ENCODE peak calls at places on chromosome 7, in eight cellular contexts. F is OCI-LY7; B is CD4-positive, alpha-beta T cell; X is ascending aorta; N is CD8-positive, alpha-beta T cell; U is CD8-positive, alpha-beta memory T cell; Q is small intestine; S is cardiac muscle cell. M is an unnamed sample.

GRCh38 chr7:92221766-92222165 is 23.9 kb downstream of the KRIT1 start:
- DNase-seq in F (no peak), B (no peak), X (no peak), N (no peak), U (no peak), Q (no peak), S (no peak), M (no peak)

GRCh38 chr7:137996386-137996851 is 5.5 kb downstream of the CREB3L2 start:
- DNase-seq in F (no peak), B (no peak), X (no peak), N (no peak), U (no peak), Q (no peak), S (no peak), M (no peak)

GRCh38 chr7:143395187-143396149 is 13.2 kb downstream of the EPHA1 start:
- DNase-seq in F (no peak), B (no peak), X (no peak), N (no peak), U (no peak), Q (peak; percentile 75), S (no peak), M (no peak)

GRCh38 chr7:142188846-142189245 is 69.0 kb downstream of the PRSS58 start:
- DNase-seq in F (peak; percentile 5), B (no peak), X (no peak), N (no peak), U (no peak), Q (peak; percentile 5), S (no peak), M (no peak)

GRCh38 chr7:1086588-1087461 is 1.1 kb upstream of the GPER1 start:
- DNase-seq in F (peak; percentile 94), B (peak; percentile 65), X (peak; percentile 80), N (peak; percentile 63), U (peak; percentile 58), Q (peak; percentile 64), S (peak; percentile 71), M (peak; percentile 87)

GRCh38 chr7:55484834-55485233 is 87.5 kb downstream of the VOPP1 start:
- DNase-seq in F (no peak), B (no peak), X (no peak), N (no peak), U (no peak), Q (no peak), S (no peak), M (no peak)

GRCh38 chr7:22269963-22270362 is 87.0 kb downstream of the RAPGEF5 start:
- DNase-seq in F (no peak), B (no peak), X (no peak), N (no peak), U (no peak), Q (peak; percentile 97), S (no peak), M (no peak)

GRCh38 chr7:74372511-74373111 is 81.1 kb upstream of the GTF2IRD1 start:
- DNase-seq in F (no peak), B (no peak), X (no peak), N (no peak), U (no peak), Q (no peak), S (no peak), M (no peak)

GRCh38 chr7:2982831-2983230 is 60.8 kb downstream of the CARD11 start:
- DNase-seq in F (peak; percentile 68), B (peak; percentile 55), X (no peak), N (peak; percentile 59), U (peak; percentile 56), Q (peak; percentile 18), S (no peak), M (no peak)

GRCh38 chr7:157011333-157012112 is 1.1 kb upstream of the MNX1 start:
- DNase-seq in F (peak; percentile 39), B (no peak), X (no peak), N (no peak), U (no peak), Q (no peak), S (no peak), M (no peak)

GRCh38 chr7:157008206-157009169 is 2.0 kb downstream of the MNX1 start:
- DNase-seq in F (no peak), B (no peak), X (no peak), N (no peak), U (no peak), Q (no peak), S (no peak), M (no peak)

GRCh38 chr7:157009170-157009777 is 1.2 kb downstream of the MNX1 start:
- DNase-seq in F (no peak), B (no peak), X (no peak), N (no peak), U (no peak), Q (peak; percentile 85), S (no peak), M (no peak)

GRCh38 chr7:157010588-157011332 is at the start of gene MNX1:
- DNase-seq in F (peak; percentile 89), B (peak; percentile 33), X (no peak), N (peak; percentile 10), U (peak; percentile 29), Q (peak; percentile 90), S (peak; percentile 93), M (peak; percentile 93)

GRCh38 chr7:157009778-157010587 is 480 bp downstream of the MNX1 start:
- DNase-seq in F (no peak), B (no peak), X (no peak), N (no peak), U (no peak), Q (no peak), S (peak; percentile 46), M (no peak)
- H3K9me3 ChIP-seq in F (no peaks in the 10 kb centered on the region), B (no peaks in the 10 kb centered on the region), X (no peaks in the 10 kb centered on the region), N (no peaks in the 10 kb centered on the region), U (no peaks in the 10 kb centered on the region), Q (no peaks in the 10 kb centered on the region), S (no peaks in the 10 kb centered on the region), M (no peaks in the 10 kb centered on the region)

GRCh38 chr7:63205136-63205535 is 793.5 kb upstream of the ZNF722 start:
- DNase-seq in F (no peak), B (no peak), X (no peak), N (no peak), U (no peak), Q (no peak), S (no peak), M (no peak)
- H3K9me3 ChIP-seq in F (peaks cover 8% of the 10 kb centered on the region), B (peaks cover 10% of the 10 kb centered on the region), X (no peaks in the 10 kb centered on the region), N (no peaks in the 10 kb centered on the region), U (no peaks in the 10 kb centered on the region), Q (no peaks in the 10 kb centered on the region), S (no peaks in the 10 kb centered on the region), M (no peaks in the 10 kb centered on the region)

GRCh38 chr7:69091476-69091875 is 506.8 kb upstream of the AUTS2 start:
- DNase-seq in F (no peak), B (no peak), X (no peak), N (no peak), U (no peak), Q (no peak), S (no peak), M (no peak)
- H3K9me3 ChIP-seq in F (no peaks in the 10 kb centered on the region), B (no peaks in the 10 kb centered on the region), X (no peaks in the 10 kb centered on the region), N (no peaks in the 10 kb centered on the region), U (no peaks in the 10 kb centered on the region), Q (no peaks in the 10 kb centered on the region), S (no peaks in the 10 kb centered on the region), M (no peaks in the 10 kb centered on the region)

GRCh38 chr7:4182605-4183300 is 499.3 kb upstream of the FOXK1 start:
- DNase-seq in F (no peak), B (no peak), X (no peak), N (no peak), U (no peak), Q (no peak), S (no peak), M (no peak)
- H3K9me3 ChIP-seq in F (no peaks in the 10 kb centered on the region), B (no peaks in the 10 kb centered on the region), X (no peaks in the 10 kb centered on the region), N (no peaks in the 10 kb centered on the region), U (no peaks in the 10 kb centered on the region), Q (no peaks in the 10 kb centered on the region), S (no peaks in the 10 kb centered on the region), M (no peaks in the 10 kb centered on the region)

DNA sequence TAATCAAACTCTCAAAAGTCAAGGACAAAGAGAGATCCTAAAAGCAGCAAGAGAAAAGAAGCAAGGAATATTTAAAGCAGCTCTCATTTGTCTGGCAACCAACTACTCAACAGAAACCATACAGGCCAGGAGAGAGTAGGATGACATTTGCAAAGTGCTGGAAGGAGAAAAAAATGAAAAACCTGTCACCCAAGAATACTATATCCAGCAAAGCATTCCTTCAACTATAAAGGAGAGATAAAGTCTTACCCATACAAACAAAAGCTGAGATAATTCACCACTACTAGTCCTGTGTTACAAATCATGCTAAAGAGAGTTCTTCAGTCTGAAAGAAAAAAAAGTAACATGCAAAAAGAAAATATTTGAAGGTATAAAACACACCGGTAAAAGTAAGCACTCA is 357.7 kb downstream of the PTPRN2 start:
- DNase-seq in F (no peak), B (no peak), X (no peak), N (no peak), U (no peak), Q (no peak), S (no peak), M (no peak)
- H3K9me3 ChIP-seq in F (no peaks in the 10 kb centered on the region), B (peaks cover 20% of the 10 kb centered on the region), X (peaks cover 10% of the 10 kb centered on the region), N (no peaks in the 10 kb centered on the region), U (no peaks in the 10 kb centered on the region), Q (no peaks in the 10 kb centered on the region), S (no peaks in the 10 kb centered on the region), M (no peaks in the 10 kb centered on the region)

GRCh38 chr7:12398186-12398585 is 5.5 kb downstream of the VWDE start:
- DNase-seq in F (no peak), B (no peak), X (no peak), N (no peak), U (no peak), Q (no peak), S (no peak), M (no peak)

GRCh38 chr7:12403287-12404181 is at the start of gene VWDE:
- DNase-seq in F (no peak), B (peak; percentile 39), X (no peak), N (no peak), U (peak; percentile 6), Q (peak; percentile 15), S (peak; percentile 90), M (peak; percentile 37)

GRCh38 chr7:12401538-12402364 is 1.9 kb downstream of the VWDE start:
- DNase-seq in F (no peak), B (no peak), X (no peak), N (no peak), U (no peak), Q (no peak), S (no peak), M (no peak)

GRCh38 chr7:12397671-12398070 is 6.0 kb downstream of the VWDE start:
- DNase-seq in F (no peak), B (no peak), X (no peak), N (no peak), U (no peak), Q (no peak), S (no peak), M (no peak)

DNA sequence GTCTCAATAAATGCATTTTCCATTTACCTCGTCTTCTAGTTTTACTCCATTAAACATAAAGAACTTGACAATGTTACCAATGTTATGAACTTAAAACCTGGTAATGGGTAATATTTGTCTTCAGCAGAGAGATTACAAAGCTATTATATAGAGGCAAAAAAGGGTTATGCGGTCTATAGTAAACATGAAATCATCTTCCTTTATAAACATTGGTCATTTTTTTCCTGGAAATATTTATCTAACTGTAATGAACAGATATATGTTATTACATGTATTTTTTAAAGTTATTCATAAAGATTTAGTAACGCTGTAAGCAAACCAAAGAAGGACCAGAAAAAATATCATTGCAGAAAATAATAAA is 1.3 kb downstream of the VWDE start:
- DNase-seq in F (no peak), B (no peak), X (no peak), N (no peak), U (no peak), Q (no peak), S (no peak), M (no peak)
- H3K9me3 ChIP-seq in F (no peaks in the 10 kb centered on the region), B (peaks cover 5% of the 10 kb centered on the region), X (no peaks in the 10 kb centered on the region), N (no peaks in the 10 kb centered on the region), U (peaks cover 4% of the 10 kb centered on the region), Q (no peaks in the 10 kb centered on the region), S (no peaks in the 10 kb centered on the region), M (no peaks in the 10 kb centered on the region)

M was measured in pancreas.